ENCODE peak calls at places on chromosomes 11 and 22, in six cellular contexts. E is cardiac muscle cell, R is hepatocyte, O is neural progenitor cell, N is lower lobe of right lung, X is adrenal gland. U is an unnamed sample.

GRCh38 chr11:34105079-34105956 is at the start of gene NAT10:
- DNase-seq in E (peak), R (peak), O (peak), N (peak), X (peak), U (peak)

GRCh38 chr11:87347860-87348259 is 310.1 kb downstream of the TMEM135 start:
- DNase-seq in E (peak), R (no peak), O (no peak), N (no peak), X (no peak), U (no peak)

GRCh38 chr22:17430298-17430900 is 61.1 kb downstream of the CECR2 start:
- DNase-seq in E (no peak), R (peak), O (no peak), N (no peak), X (no peak), U (no peak)

GRCh38 chr11:96259053-96259837 is 83.8 kb downstream of the MAML2 start:
- DNase-seq in E (no peak), R (peak), O (no peak), N (no peak), X (no peak), U (no peak)

GRCh38 chr11:83151274-83151977 is 5.5 kb upstream of the PCF11 start:
- DNase-seq in E (no peak), R (peak), O (no peak), N (no peak), X (no peak), U (no peak)

GRCh38 chr11:1669546-1670218 is 27.3 kb upstream of the KRTAP5-6 start:
- DNase-seq in E (no peak), R (peak), O (no peak), N (no peak), X (no peak), U (no peak)

GRCh38 chr22:45502215-45503070 is at the start of gene FBLN1:
- DNase-seq in E (peak), R (peak), O (peak), N (peak), X (no peak), U (no peak)

GRCh38 chr11:1869427-1870325 is 16.8 kb downstream of the LSP1 start:
- DNase-seq in E (no peak), R (no peak), O (peak), N (peak), X (peak), U (no peak)

GRCh38 chr22:21710156-21710555 is 25.4 kb downstream of the YPEL1 start:
- DNase-seq in E (no peak), R (no peak), O (no peak), N (no peak), X (no peak), U (no peak)

GRCh38 chr11:1674879-1675235 is 22.1 kb upstream of the KRTAP5-6 start:
- DNase-seq in E (no peak), R (no peak), O (peak), N (peak), X (no peak), U (no peak)

DNA sequence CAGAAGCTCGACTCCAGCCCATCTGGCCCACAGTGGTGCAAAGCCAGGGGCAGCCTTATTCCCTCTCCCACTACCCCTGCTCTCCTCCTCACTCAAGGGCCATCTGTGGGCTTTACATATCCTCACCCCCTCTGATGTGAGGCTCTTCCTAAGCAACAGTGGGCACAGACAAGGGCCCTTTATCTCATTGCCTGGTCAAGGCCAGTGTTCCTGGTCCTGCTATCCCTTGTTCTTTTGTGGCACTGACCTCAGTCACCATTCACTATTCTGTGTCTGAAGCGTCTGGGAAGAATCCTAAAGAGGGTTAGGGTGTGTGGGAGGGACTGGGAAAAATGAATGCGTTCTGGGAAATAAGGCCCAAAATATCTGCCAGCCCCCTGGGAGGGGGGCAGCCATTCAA is 7.3 kb downstream of the DNAL4 start:
- DNase-seq in E (no peak), R (no peak), O (no peak), N (no peak), X (no peak), U (no peak)
- H3K27ac ChIP-seq in E (peak), R (no peak), O (no peak), N (no peak), X (peak), U (no peak)

DNA sequence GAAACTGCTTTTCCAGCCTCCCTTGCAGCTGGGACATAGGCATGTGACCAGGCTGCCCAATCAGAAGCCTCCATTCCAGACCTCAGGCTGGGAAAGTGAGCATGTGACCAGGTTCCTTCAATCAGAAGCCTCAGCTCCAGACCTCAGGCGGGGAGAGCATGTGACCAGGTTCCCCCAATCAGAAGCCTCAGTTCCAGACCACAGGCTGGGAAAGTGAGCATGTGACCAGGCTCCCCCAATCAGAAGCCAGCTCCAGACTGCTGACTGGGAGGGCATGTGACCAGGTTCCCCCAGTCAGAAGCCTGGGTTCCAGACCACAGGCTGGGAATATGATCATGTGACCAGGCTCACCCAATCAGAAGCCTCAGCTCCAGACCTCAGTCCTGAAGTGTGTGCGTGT is 11.7 kb upstream of the IL2RB start:
- DNase-seq in E (no peak), R (no peak), O (no peak), N (no peak), X (no peak), U (no peak)
- H3K27ac ChIP-seq in E (no peak), R (no peak), O (no peak), N (no peak), X (no peak), U (no peak)

GRCh38 chr11:66891849-66892660 is 35.2 kb downstream of the LRFN4 start:
- DNase-seq in E (no peak), R (peak), O (no peak), N (no peak), X (peak), U (peak)
- H3K27ac ChIP-seq in E (no peak), R (peak), O (no peak), N (no peak), X (peak), U (no peak)

DNA sequence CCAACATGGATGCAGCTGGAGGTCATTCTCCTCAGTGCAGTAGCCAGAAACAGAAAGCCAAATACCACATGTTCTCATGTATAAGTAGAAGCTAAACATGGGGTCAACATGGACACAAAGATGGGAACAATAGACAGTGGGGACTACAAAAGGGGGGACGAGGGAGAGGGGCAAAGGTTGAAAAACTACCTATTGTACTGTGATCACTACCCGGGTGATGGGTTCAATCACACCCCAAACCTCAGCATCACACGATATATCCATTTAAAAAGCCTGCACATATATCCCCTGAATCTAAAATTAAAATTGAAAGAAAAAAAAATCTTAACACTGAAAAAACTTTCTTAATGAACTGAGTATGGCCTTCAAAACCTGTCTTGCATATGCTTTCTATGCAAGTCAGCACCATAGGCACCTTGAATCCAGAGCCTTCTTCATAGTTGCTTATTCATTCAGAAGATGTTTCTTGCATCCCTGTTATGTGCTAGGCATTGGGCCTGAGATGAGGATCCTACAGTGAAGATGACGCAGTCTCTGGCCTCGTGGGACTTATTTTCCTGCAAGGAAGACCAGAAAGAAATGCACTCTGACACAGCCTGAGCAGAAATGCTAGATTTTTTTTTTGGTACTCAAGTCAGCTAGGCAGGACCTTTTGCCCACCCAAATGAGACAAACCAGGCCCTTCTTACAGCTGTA is 20.9 kb downstream of the NNMT start:
- DNase-seq in E (no peak), R (peak), O (no peak), N (no peak), X (no peak), U (peak)
- H3K27ac ChIP-seq in E (no peak), R (no peak), O (no peak), N (peak), X (no peak), U (no peak)

GRCh38 chr11:118314985-118315384 is 10.5 kb downstream of the CD3E start:
- DNase-seq in E (no peak), R (no peak), O (no peak), N (no peak), X (no peak), U (no peak)

GRCh38 chr11:118321386-118322082 is 17.0 kb downstream of the CD3E start:
- DNase-seq in E (no peak), R (peak), O (no peak), N (no peak), X (no peak), U (no peak)

GRCh38 chr11:118319031-118319814 is 14.7 kb downstream of the CD3E start:
- DNase-seq in E (no peak), R (no peak), O (no peak), N (no peak), X (no peak), U (peak)

GRCh38 chr11:118320515-118320914 is 16.0 kb downstream of the CD3E start:
- DNase-seq in E (no peak), R (no peak), O (no peak), N (no peak), X (no peak), U (no peak)

GRCh38 chr11:118318112-118319030 is 13.8 kb downstream of the CD3E start:
- DNase-seq in E (no peak), R (no peak), O (no peak), N (no peak), X (no peak), U (no peak)
- H3K27ac ChIP-seq in E (no peak), R (peak), O (no peak), N (peak), X (no peak), U (no peak)

GRCh38 chr11:30150425-30150824 is 80.4 kb upstream of the FSHB start:
- DNase-seq in E (peak), R (no peak), O (no peak), N (no peak), X (no peak), U (no peak)

GRCh38 chr11:30153008-30153407 is 77.8 kb upstream of the FSHB start:
- DNase-seq in E (no peak), R (no peak), O (no peak), N (no peak), X (no peak), U (no peak)

GRCh38 chr11:30149998-30150397 is 80.8 kb upstream of the FSHB start:
- DNase-seq in E (no peak), R (no peak), O (no peak), N (no peak), X (no peak), U (no peak)

GRCh38 chr11:30155428-30155827 is 75.4 kb upstream of the FSHB start:
- DNase-seq in E (no peak), R (no peak), O (no peak), N (no peak), X (no peak), U (peak)
- H3K27ac ChIP-seq in E (no peak), R (no peak), O (no peak), N (no peak), X (no peak), U (no peak)

GRCh38 chr22:36386900-36387663 is 685 bp downstream of the MYH9 start:
- DNase-seq in E (no peak), R (peak), O (peak), N (peak), X (peak), U (peak)
- H3K27ac ChIP-seq in E (peak), R (peak), O (no peak), N (peak), X (peak), U (peak)

DNA sequence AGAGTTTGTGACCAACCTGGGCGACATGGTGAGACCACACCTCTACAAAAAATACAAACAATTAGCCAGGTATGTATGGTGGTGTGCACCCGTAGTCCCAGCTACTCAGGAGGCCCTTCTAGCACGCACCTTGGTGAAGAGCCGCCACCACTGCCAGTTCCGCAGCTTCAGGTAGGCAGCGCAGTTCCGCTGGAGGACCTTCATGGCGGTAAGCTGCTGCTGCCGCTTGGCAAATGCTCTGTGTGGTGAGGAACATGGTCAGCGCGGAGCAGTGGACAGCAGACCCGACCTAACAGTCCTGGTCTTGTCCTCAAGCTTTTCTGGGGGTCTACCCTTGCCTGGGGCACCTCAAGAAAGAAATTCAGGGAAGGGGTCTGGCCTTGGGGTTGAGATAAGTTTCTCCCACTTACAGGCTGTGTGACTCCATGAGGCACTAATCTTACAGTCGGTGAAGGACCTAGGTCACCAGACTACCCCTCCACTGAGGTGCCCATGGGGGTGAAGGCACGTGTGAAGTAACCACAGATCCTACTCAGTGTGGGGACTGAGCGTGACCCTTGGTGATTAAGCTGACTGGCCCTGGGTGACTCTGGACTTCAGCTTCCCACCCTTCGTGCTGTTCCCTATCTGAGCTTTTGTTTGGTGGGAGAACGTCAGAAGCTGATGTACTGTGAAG is 49.6 kb downstream of the APOL1 start:
- DNase-seq in E (no peak), R (no peak), O (no peak), N (no peak), X (no peak), U (no peak)
- H3K27ac ChIP-seq in E (peak), R (peak), O (no peak), N (no peak), X (no peak), U (no peak)

GRCh38 chr22:47367993-47368945 is 605.8 kb downstream of the TBC1D22A start:
- DNase-seq in E (no peak), R (no peak), O (no peak), N (peak), X (peak), U (no peak)
- H3K27ac ChIP-seq in E (no peak), R (no peak), O (no peak), N (no peak), X (no peak), U (no peak)

U was measured in body of pancreas.